ENCODE peak calls at places on chromosomes 7 and 10, in nine cellular contexts. One of them, this sample, is unnamed.

GRCh38 chr7:2224491-2224928 is 8.2 kb downstream of the MAD1L1 start:
- DNase-seq in left cardiac atrium: no peak
- DNase-seq in cerebellar nuclear complex: no peak
- DNase-seq in dorsolateral prefrontal cortex: no peak
- DNase-seq in left lung: peak; percentile 52
- DNase-seq in D341Med: peak; percentile 65
- DNase-seq in left ventricle myocardium inferior: no peak
- DNase-seq in stimulated activated naive CD8-positive, alpha-beta T cell treated with anti-CD3 and anti-CD28 coated beads, Interleukin-15, amount 100 ng/mL, for 72 hours: no peak
- DNase-seq in HL-60: no peak
- DNase-seq in this sample: no peak

GRCh38 chr10:88332526-88333265 is 250.4 kb downstream of the RNLS start:
- DNase-seq in left lung: no peak
- DNase-seq in left ventricle myocardium inferior: no peak
- DNase-seq in HL-60: peak; percentile 34
- DNase-seq in dorsolateral prefrontal cortex: no peak
- DNase-seq in left cardiac atrium: no peak
- DNase-seq in stimulated activated naive CD8-positive, alpha-beta T cell treated with anti-CD3 and anti-CD28 coated beads, Interleukin-15, amount 100 ng/mL, for 72 hours: no peak
- DNase-seq in cerebellar nuclear complex: no peak
- DNase-seq in D341Med: no peak
- DNase-seq in this sample: no peak

GRCh38 chr7:43876266-43876665 is 6.9 kb upstream of the MRPS24 start:
- DNase-seq in HL-60: peak; percentile 54
- DNase-seq in dorsolateral prefrontal cortex: no peak
- DNase-seq in left ventricle myocardium inferior: no peak
- DNase-seq in left cardiac atrium: no peak
- DNase-seq in cerebellar nuclear complex: no peak
- DNase-seq in D341Med: no peak
- DNase-seq in stimulated activated naive CD8-positive, alpha-beta T cell treated with anti-CD3 and anti-CD28 coated beads, Interleukin-15, amount 100 ng/mL, for 72 hours: no peak
- DNase-seq in left lung: no peak
- DNase-seq in this sample: no peak

GRCh38 chr7:120259382-120259781 is 13.6 kb upstream of the KCND2 start:
- DNase-seq in stimulated activated naive CD8-positive, alpha-beta T cell treated with anti-CD3 and anti-CD28 coated beads, Interleukin-15, amount 100 ng/mL, for 72 hours: no peak
- DNase-seq in dorsolateral prefrontal cortex: no peak
- DNase-seq in cerebellar nuclear complex: no peak
- DNase-seq in left cardiac atrium: no peak
- DNase-seq in HL-60: no peak
- DNase-seq in left lung: no peak
- DNase-seq in D341Med: no peak
- DNase-seq in left ventricle myocardium inferior: no peak
- DNase-seq in this sample: no peak

GRCh38 chr7:135151162-135151932 is 3.5 kb downstream of the TMEM140 start:
- DNase-seq in cerebellar nuclear complex: no peak
- DNase-seq in dorsolateral prefrontal cortex: no peak
- DNase-seq in HL-60: peak; percentile 29
- DNase-seq in D341Med: no peak
- DNase-seq in left cardiac atrium: no peak
- DNase-seq in left lung: no peak
- DNase-seq in stimulated activated naive CD8-positive, alpha-beta T cell treated with anti-CD3 and anti-CD28 coated beads, Interleukin-15, amount 100 ng/mL, for 72 hours: no peak
- DNase-seq in left ventricle myocardium inferior: no peak
- DNase-seq in this sample: no peak

GRCh38 chr10:99540673-99541531 is 8.2 kb downstream of the NKX2-3 start:
- DNase-seq in left ventricle myocardium inferior: no peak
- DNase-seq in stimulated activated naive CD8-positive, alpha-beta T cell treated with anti-CD3 and anti-CD28 coated beads, Interleukin-15, amount 100 ng/mL, for 72 hours: no peak
- DNase-seq in HL-60: no peak
- DNase-seq in cerebellar nuclear complex: no peak
- DNase-seq in D341Med: peak; percentile 60
- DNase-seq in left lung: no peak
- DNase-seq in dorsolateral prefrontal cortex: no peak
- DNase-seq in left cardiac atrium: no peak
- DNase-seq in this sample: no peak

GRCh38 chr7:128918266-128918665 is 7.8 kb upstream of the KCP start:
- DNase-seq in left cardiac atrium: no peak
- DNase-seq in dorsolateral prefrontal cortex: no peak
- DNase-seq in left lung: no peak
- DNase-seq in stimulated activated naive CD8-positive, alpha-beta T cell treated with anti-CD3 and anti-CD28 coated beads, Interleukin-15, amount 100 ng/mL, for 72 hours: no peak
- DNase-seq in left ventricle myocardium inferior: no peak
- DNase-seq in cerebellar nuclear complex: no peak
- DNase-seq in HL-60: no peak
- DNase-seq in D341Med: no peak
- DNase-seq in this sample: no peak

GRCh38 chr7:108684629-108685028 is 115.0 kb downstream of the DNAJB9 start:
- DNase-seq in left ventricle myocardium inferior: no peak
- DNase-seq in left lung: no peak
- DNase-seq in left cardiac atrium: no peak
- DNase-seq in cerebellar nuclear complex: no peak
- DNase-seq in D341Med: no peak
- DNase-seq in dorsolateral prefrontal cortex: no peak
- DNase-seq in stimulated activated naive CD8-positive, alpha-beta T cell treated with anti-CD3 and anti-CD28 coated beads, Interleukin-15, amount 100 ng/mL, for 72 hours: no peak
- DNase-seq in HL-60: no peak
- DNase-seq in this sample: no peak

GRCh38 chr10:3096149-3096548 is 28.8 kb downstream of the PFKP start:
- DNase-seq in left lung: no peak
- DNase-seq in left ventricle myocardium inferior: no peak
- DNase-seq in stimulated activated naive CD8-positive, alpha-beta T cell treated with anti-CD3 and anti-CD28 coated beads, Interleukin-15, amount 100 ng/mL, for 72 hours: no peak
- DNase-seq in D341Med: no peak
- DNase-seq in HL-60: no peak
- DNase-seq in cerebellar nuclear complex: no peak
- DNase-seq in left cardiac atrium: no peak
- DNase-seq in dorsolateral prefrontal cortex: no peak
- DNase-seq in this sample: no peak

GRCh38 chr7:118606632-118607031 is 382.1 kb downstream of the ANKRD7 start:
- DNase-seq in D341Med: no peak
- DNase-seq in cerebellar nuclear complex: no peak
- DNase-seq in HL-60: no peak
- DNase-seq in left ventricle myocardium inferior: no peak
- DNase-seq in left lung: no peak
- DNase-seq in left cardiac atrium: no peak
- DNase-seq in dorsolateral prefrontal cortex: no peak
- DNase-seq in stimulated activated naive CD8-positive, alpha-beta T cell treated with anti-CD3 and anti-CD28 coated beads, Interleukin-15, amount 100 ng/mL, for 72 hours: no peak
- DNase-seq in this sample: no peak

GRCh38 chr7:125563964-125564529 is 634.4 kb upstream of the POT1 start:
- DNase-seq in dorsolateral prefrontal cortex: no peak
- DNase-seq in left ventricle myocardium inferior: no peak
- DNase-seq in left cardiac atrium: no peak
- DNase-seq in HL-60: no peak
- DNase-seq in cerebellar nuclear complex: no peak
- DNase-seq in left lung: peak; percentile 30
- DNase-seq in stimulated activated naive CD8-positive, alpha-beta T cell treated with anti-CD3 and anti-CD28 coated beads, Interleukin-15, amount 100 ng/mL, for 72 hours: no peak
- DNase-seq in D341Med: no peak
- DNase-seq in this sample: no peak

GRCh38 chr7:86645676-86646276 is 2.1 kb downstream of the GRM3 start:
- DNase-seq in cerebellar nuclear complex: no peak
- DNase-seq in dorsolateral prefrontal cortex: no peak
- DNase-seq in HL-60: no peak
- DNase-seq in stimulated activated naive CD8-positive, alpha-beta T cell treated with anti-CD3 and anti-CD28 coated beads, Interleukin-15, amount 100 ng/mL, for 72 hours: no peak
- DNase-seq in D341Med: no peak
- DNase-seq in left cardiac atrium: no peak
- DNase-seq in left lung: no peak
- DNase-seq in left ventricle myocardium inferior: no peak
- DNase-seq in this sample: no peak

GRCh38 chr10:22251751-22252285 is 34.0 kb upstream of the EBLN1 start:
- DNase-seq in left lung: peak; percentile 88
- DNase-seq in stimulated activated naive CD8-positive, alpha-beta T cell treated with anti-CD3 and anti-CD28 coated beads, Interleukin-15, amount 100 ng/mL, for 72 hours: peak; percentile 74
- DNase-seq in left ventricle myocardium inferior: peak; percentile 69
- DNase-seq in HL-60: peak; percentile 61
- DNase-seq in dorsolateral prefrontal cortex: peak; percentile 49
- DNase-seq in D341Med: peak; percentile 34
- DNase-seq in cerebellar nuclear complex: no peak
- DNase-seq in left cardiac atrium: peak; percentile 77
- DNase-seq in this sample: peak; percentile 63

GRCh38 chr7:103609778-103610177 is 163.8 kb upstream of the SLC26A5 start:
- DNase-seq in left lung: no peak
- DNase-seq in left ventricle myocardium inferior: no peak
- DNase-seq in HL-60: no peak
- DNase-seq in D341Med: no peak
- DNase-seq in stimulated activated naive CD8-positive, alpha-beta T cell treated with anti-CD3 and anti-CD28 coated beads, Interleukin-15, amount 100 ng/mL, for 72 hours: no peak
- DNase-seq in left cardiac atrium: no peak
- DNase-seq in dorsolateral prefrontal cortex: no peak
- DNase-seq in cerebellar nuclear complex: no peak
- DNase-seq in this sample: no peak

GRCh38 chr10:19847321-19847720 is 31.1 kb downstream of the PLXDC2 start:
- DNase-seq in cerebellar nuclear complex: no peak
- DNase-seq in left cardiac atrium: no peak
- DNase-seq in left ventricle myocardium inferior: no peak
- DNase-seq in D341Med: no peak
- DNase-seq in left lung: no peak
- DNase-seq in stimulated activated naive CD8-positive, alpha-beta T cell treated with anti-CD3 and anti-CD28 coated beads, Interleukin-15, amount 100 ng/mL, for 72 hours: no peak
- DNase-seq in dorsolateral prefrontal cortex: no peak
- DNase-seq in HL-60: no peak
- DNase-seq in this sample: no peak

GRCh38 chr10:104809288-104810090 is 168.4 kb downstream of the SORCS3 start:
- DNase-seq in D341Med: no peak
- DNase-seq in stimulated activated naive CD8-positive, alpha-beta T cell treated with anti-CD3 and anti-CD28 coated beads, Interleukin-15, amount 100 ng/mL, for 72 hours: no peak
- DNase-seq in cerebellar nuclear complex: no peak
- DNase-seq in dorsolateral prefrontal cortex: no peak
- DNase-seq in HL-60: no peak
- DNase-seq in left ventricle myocardium inferior: no peak
- DNase-seq in left cardiac atrium: no peak
- DNase-seq in left lung: no peak
- DNase-seq in this sample: no peak

GRCh38 chr7:408651-409343 is 110.8 kb downstream of the PDGFA start:
- DNase-seq in left cardiac atrium: peak; percentile 12
- DNase-seq in HL-60: no peak
- DNase-seq in dorsolateral prefrontal cortex: no peak
- DNase-seq in cerebellar nuclear complex: no peak
- DNase-seq in stimulated activated naive CD8-positive, alpha-beta T cell treated with anti-CD3 and anti-CD28 coated beads, Interleukin-15, amount 100 ng/mL, for 72 hours: no peak
- DNase-seq in left lung: peak; percentile 67
- DNase-seq in left ventricle myocardium inferior: no peak
- DNase-seq in D341Med: no peak
- DNase-seq in this sample: peak; percentile 41

GRCh38 chr7:50509459-50509858 is 55.7 kb downstream of the DDC start:
- DNase-seq in HL-60: no peak
- DNase-seq in left ventricle myocardium inferior: no peak
- DNase-seq in stimulated activated naive CD8-positive, alpha-beta T cell treated with anti-CD3 and anti-CD28 coated beads, Interleukin-15, amount 100 ng/mL, for 72 hours: no peak
- DNase-seq in left cardiac atrium: no peak
- DNase-seq in D341Med: no peak
- DNase-seq in left lung: no peak
- DNase-seq in cerebellar nuclear complex: no peak
- DNase-seq in dorsolateral prefrontal cortex: no peak
- DNase-seq in this sample: no peak